ENCODE peak calls at places on chromosomes 16 and 17, in six cellular contexts. M is H1, Q is tibial nerve, J is transverse colon, E is A549, K is sigmoid colon. S is an unnamed sample.

GRCh38 chr17:48439875-48440505 is 10.0 kb upstream of the SKAP1 start:
- DNase-seq in E (no peak), J (no peak), Q (no peak), M (no peak), K (no peak), S (peak)

GRCh38 chr17:81101614-81102306 is 63.5 kb upstream of the PVALEF start:
- DNase-seq in Q (peak), K (peak), J (peak), M (peak), E (peak), S (peak)

GRCh38 chr17:81387235-81388060 is 7.8 kb upstream of the BAHCC1 start:
- DNase-seq in K (peak), M (no peak), J (peak), Q (no peak), E (no peak), S (peak)

GRCh38 chr17:77049440-77049839 is 91.3 kb upstream of the SEC14L1 start:
- DNase-seq in K (no peak), M (no peak), E (no peak), J (no peak), Q (no peak), S (no peak)

GRCh38 chr17:82587234-82588086 is 60.8 kb downstream of the WDR45B start:
- DNase-seq in M (no peak), K (no peak), Q (no peak), J (no peak), E (peak), S (no peak)

GRCh38 chr17:419073-419735 is 66.6 kb upstream of the RPH3AL start:
- DNase-seq in J (peak), M (no peak), Q (no peak), K (no peak), E (no peak), S (no peak)

GRCh38 chr16:17450291-17450690 is 20.5 kb downstream of the XYLT1 start:
- DNase-seq in J (no peak), K (no peak), M (no peak), E (no peak), Q (no peak), S (no peak)

GRCh38 chr16:84656557-84657130 is 8.3 kb downstream of the KLHL36 start:
- DNase-seq in K (no peak), Q (no peak), M (no peak), J (no peak), E (no peak), S (no peak)

GRCh38 chr17:5203908-5204294 is 12.2 kb upstream of the ZNF594 start:
- DNase-seq in M (no peak), Q (no peak), K (no peak), J (no peak), E (peak), S (no peak)

GRCh38 chr17:17675925-17676534 is 5.2 kb upstream of the RAI1 start:
- DNase-seq in Q (no peak), M (no peak), J (no peak), K (no peak), E (peak), S (no peak)

GRCh38 chr17:34135841-34136240 is 119.2 kb upstream of the CCL2 start:
- DNase-seq in Q (no peak), E (no peak), M (no peak), K (no peak), J (no peak), S (no peak)

GRCh38 chr17:71516149-71516548 is 604.7 kb upstream of the SOX9 start:
- DNase-seq in Q (no peak), M (no peak), J (no peak), E (no peak), K (no peak), S (no peak)

GRCh38 chr16:4261557-4262172 is 11.2 kb downstream of the TFAP4 start:
- DNase-seq in J (peak), Q (no peak), K (no peak), M (no peak), E (peak), S (no peak)

GRCh38 chr16:62190426-62190825 is 154.2 kb upstream of the CDH8 start:
- DNase-seq in E (peak), M (no peak), K (no peak), J (no peak), Q (no peak), S (no peak)

GRCh38 chr17:39225974-39226683 is 384 bp upstream of the STAC2 start:
- DNase-seq in E (peak), K (peak), M (peak), Q (no peak), J (peak), S (peak)

GRCh38 chr16:30395992-30396560 is 856 bp downstream of the ZNF48 start:
- DNase-seq in M (no peak), Q (no peak), E (no peak), K (no peak), J (no peak), S (no peak)

GRCh38 chr17:47694818-47695663 is 1.1 kb downstream of the TBKBP1 start:
- DNase-seq in K (peak), Q (peak), M (no peak), J (peak), E (no peak), S (peak)

GRCh38 chr17:753407-753806 is 1.3 kb upstream of the GEMIN4 start:
- DNase-seq in Q (no peak), K (no peak), E (no peak), J (no peak), M (no peak), S (no peak)

GRCh38 chr17:79765708-79766107 is 12.2 kb upstream of the CBX2 start:
- DNase-seq in J (no peak), Q (no peak), K (no peak), E (no peak), M (no peak), S (no peak)

GRCh38 chr16:29170393-29171239 is 185.8 kb downstream of the LAT start:
- DNase-seq in Q (no peak), E (no peak), K (no peak), M (no peak), J (no peak), S (no peak)

GRCh38 chr16:59586331-59586730 is 852.2 kb upstream of the GOT2 start:
- DNase-seq in K (no peak), M (no peak), J (no peak), Q (no peak), E (no peak), S (no peak)

GRCh38 chr16:2154533-2155090 is 970 bp upstream of the TRAF7 start:
- DNase-seq in E (no peak), Q (no peak), J (no peak), K (no peak), M (no peak), S (no peak)

GRCh38 chr16:2156849-2157224 is 1.3 kb downstream of the TRAF7 start:
- DNase-seq in E (no peak), Q (no peak), M (no peak), K (no peak), J (no peak), S (no peak)

GRCh38 chr16:2156025-2156848 is 655 bp downstream of the TRAF7 start:
- DNase-seq in E (no peak), K (no peak), J (no peak), M (no peak), Q (no peak), S (no peak)

GRCh38 chr16:2157480-2158261 is 2.1 kb downstream of the TRAF7 start:
- DNase-seq in M (no peak), E (no peak), Q (no peak), K (no peak), J (peak), S (peak)

DNA sequence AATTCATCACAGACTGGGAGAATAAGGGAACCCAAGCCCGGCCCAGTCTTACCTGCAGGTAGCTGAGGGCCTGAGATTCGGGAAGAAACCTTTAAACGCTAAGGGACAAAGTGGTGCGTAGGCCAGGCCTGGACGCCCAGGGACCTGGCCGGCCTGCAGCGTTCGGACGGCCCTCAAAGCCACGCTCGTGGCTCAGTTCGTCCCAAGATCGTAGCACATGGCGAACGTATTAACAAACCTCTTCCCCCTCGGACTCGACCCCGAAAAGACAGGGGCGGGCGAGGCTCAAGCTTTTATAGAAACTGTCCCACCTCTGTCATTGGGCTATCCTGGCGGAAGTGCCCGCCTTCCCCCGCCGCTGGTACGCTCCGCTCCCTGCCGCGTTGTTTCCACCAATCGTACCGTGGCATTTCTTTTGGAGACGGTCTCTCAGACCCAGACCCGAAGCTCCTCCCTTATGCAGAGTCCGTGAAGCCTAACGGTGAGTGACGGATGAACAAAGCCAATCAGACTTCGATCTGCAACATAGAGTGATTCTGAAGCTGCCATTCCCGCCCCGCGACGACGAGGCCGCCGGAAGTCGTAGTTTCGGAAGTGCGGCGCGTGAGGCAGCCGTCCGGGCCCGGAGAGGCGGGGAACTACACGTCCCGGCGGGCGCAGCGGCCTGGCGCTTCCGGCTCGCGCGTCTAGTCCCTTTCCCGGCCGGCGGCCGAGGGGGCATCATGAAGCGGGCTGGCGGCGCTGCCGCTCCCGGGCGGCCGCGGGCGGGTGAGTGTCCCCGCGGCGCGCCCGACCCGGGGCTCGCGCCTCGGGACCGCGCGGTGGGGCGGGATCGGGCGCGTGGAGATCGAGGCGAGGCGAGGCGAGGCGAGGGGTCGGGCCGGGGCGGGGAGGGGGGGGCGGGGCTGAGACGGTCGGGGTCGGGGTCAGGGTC is at the start of gene TRAF7:
- DNase-seq in K (peak), E (peak), J (peak), M (peak), Q (peak), S (peak)
- TF ChIP-seq EP300 in K (peak), E (no peak), J (no peak), M (no peak), Q (peak), S (no peak)

DNA sequence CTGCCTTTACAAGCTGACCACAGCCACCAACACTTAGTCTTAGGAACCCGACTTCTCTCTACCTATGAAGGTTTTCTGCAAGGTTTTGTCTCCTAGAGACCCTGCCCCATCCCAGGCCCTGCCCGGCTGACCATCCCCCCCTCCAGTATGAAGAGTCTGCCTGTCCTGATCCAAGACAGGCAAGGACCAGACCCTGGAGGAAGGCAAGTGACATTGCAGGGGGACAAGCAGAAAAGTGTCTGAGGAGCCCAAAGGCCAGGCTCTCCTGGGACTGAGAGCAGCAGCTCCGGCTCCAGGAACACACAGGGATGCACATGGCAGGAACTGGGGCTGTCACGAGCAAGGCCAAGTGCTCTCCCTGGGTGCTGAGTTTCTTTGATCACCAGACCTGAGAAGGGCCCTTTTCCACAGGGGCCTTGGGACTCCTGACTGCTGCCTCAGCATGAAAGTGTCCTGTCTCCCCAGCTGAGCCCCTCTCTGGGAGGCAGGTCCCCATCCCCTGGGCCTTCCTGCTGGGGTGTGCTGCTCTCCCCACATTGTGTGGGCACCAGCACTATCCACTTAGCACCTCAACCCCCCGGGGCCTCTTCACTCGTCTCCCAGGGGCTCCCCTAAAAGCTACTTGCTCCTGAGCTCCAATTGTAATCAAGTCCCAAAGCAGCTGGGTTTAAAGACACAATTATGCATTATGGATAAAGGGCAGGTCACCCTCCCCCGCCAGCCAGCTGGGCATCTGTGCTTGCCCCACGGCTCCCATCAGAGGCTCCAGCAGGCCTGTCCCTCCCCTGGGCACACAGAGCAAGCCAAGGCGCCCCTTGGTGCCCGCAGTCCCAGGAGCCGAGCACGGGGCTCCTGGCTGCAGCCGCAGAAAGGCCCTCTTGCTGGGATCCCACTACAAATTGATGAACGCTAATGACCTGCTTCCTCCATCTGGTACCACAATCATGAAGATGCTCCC is 11.5 kb upstream of the CACNG4 start:
- DNase-seq in Q (no peak), M (no peak), K (no peak), E (no peak), J (no peak), S (no peak)
- H3K27ac ChIP-seq in Q (no peak), M (peak), K (peak), E (peak), J (peak), S (peak)

DNA sequence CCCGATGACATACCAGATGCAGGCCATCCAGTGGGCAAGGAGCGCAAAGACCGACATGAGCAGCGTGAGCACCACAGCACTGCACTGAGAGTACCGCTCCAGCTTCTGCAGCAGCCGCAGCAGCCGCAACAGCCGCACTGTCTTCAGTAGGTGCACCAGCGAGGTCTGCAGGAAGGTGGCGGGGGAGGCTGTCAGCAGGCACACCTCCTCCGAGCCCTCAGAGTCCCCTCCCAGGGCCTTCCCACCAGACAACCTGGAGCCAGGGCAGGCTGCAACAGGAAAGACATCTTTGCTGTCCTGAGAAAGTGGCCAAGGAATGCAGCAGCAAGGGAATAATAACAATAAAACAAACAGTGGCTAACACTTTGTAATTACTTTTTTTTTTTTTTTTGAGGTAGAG is 9.1 kb downstream of the KCNH4 start:
- DNase-seq in M (no peak), Q (no peak), J (no peak), E (no peak), K (no peak), S (no peak)
- TF ChIP-seq EP300 in M (no peak), Q (no peak), J (no peak), E (no peak), K (no peak), S (no peak)

DNA sequence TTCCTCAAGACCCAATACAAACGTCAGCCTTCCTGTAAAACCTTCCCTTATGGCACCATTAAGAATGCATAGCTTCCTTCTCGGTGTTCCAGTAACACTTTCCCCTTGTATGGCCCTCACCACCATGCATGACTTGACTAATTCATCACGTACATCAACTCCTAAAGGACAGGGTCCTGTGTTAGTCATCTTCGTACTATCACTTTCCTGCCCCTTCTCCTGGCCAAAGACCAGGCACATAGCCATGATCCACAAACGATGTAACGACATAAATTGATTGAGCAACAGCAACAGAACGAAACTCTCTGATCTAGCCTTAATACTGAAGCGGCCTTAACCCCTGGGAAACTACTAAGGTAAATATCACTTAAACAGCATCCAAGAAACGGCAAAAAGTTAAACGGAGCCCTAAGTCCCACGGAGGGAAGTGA is 600 bp downstream of the PSMD12 start:
- DNase-seq in E (peak), K (no peak), M (no peak), Q (no peak), J (no peak), S (no peak)
- H3K27ac ChIP-seq in E (peak), K (peak), M (peak), Q (peak), J (peak), S (peak)

DNA sequence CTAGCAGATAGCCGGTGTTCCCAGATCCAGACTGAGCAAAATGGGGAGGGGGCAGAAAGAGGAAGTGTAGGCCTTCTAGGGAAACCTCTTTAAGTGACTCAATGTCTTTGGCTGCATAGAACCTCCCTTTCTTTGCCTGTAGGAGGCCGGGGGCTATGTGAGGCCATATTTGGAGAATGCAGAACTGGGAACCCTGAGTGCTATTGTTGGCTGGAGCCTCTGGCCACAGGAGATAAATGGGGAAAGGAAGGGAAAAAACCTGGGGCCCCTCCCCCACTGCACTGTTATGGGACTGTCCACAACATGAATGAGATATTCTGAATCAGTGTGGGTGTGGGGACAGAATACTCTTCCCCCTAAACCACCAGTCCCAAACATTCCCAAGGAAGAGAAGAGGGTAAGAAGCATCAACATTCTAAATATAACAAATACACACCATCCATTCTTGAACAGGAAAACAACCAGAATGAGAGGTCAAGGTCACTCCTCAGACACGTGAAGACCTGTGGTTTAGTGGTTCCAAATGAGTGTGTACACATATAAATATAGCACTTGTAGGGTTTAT is 2.4 kb downstream of the VPS25 start:
- DNase-seq in J (no peak), M (no peak), E (no peak), K (no peak), Q (no peak), S (no peak)
- TF ChIP-seq EP300 in J (no peak), M (no peak), E (no peak), K (no peak), Q (no peak), S (no peak)

GRCh38 chr17:63842540-63843386 is at the start of gene SMARCD2:
- DNase-seq in E (peak), M (peak), K (peak), J (peak), Q (peak), S (peak)

GRCh38 chr17:63838586-63839184 is 3.8 kb downstream of the SMARCD2 start:
- DNase-seq in J (peak), Q (peak), E (no peak), M (no peak), K (peak), S (peak)

GRCh38 chr17:63841350-63842172 is 924 bp downstream of the SMARCD2 start:
- DNase-seq in J (peak), K (peak), M (no peak), Q (no peak), E (no peak), S (peak)

GRCh38 chr17:63842173-63842539 is 329 bp downstream of the SMARCD2 start:
- DNase-seq in E (no peak), M (no peak), J (no peak), Q (no peak), K (peak), S (peak)

DNA sequence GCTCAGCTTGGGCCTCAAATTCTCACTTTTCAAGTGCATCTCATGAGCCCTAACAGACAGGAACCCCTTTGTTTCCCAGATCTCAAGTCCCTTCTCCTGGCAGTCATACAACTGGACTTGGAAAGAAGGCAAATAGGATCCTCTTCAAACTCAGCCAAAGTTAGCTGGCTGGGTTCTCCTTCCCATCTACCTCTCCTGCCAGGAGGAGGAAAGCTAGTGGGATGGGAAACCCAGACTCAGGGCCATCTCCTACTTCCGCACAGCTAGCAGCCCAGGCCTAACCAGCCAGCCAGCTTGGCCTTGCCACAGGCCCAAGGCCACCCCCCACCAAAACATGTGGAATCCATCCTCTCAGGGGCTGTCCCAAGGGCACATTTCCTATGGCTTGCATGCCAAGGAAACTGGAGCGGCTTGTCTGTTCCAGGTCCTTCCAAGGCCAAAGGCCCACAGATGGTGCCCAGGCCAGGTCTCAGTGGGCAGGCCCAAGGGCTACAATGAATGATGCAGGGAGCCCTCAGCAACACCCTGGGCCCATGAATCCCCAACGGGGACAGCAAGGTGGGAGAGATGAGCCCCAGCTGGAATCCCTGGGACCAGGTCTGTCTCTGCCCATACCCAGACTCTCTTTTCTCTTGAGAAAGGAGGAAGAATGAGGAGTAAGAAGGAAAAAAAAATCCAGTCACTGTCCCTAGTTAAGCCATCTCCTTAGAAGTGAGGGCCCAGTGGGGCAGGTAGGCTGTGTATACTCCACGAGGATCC is 1.7 kb downstream of the SMARCD2 start:
- DNase-seq in E (no peak), J (no peak), Q (no peak), K (no peak), M (no peak), S (no peak)
- H3K27ac ChIP-seq in E (peak), J (peak), Q (peak), K (peak), M (no peak), S (peak)

GRCh38 chr16:89167425-89167941 is 4.1 kb upstream of the CDH15 start:
- DNase-seq in Q (peak), J (peak), M (peak), E (peak), K (peak), S (peak)
- TF ChIP-seq EP300 in Q (no peak), J (no peak), M (no peak), E (no peak), K (no peak), S (no peak)